ENCODE peak calls at places on chromosome 16, in nine cellular contexts. Z is stomach, F is sigmoid colon, I is GM12878, N is endothelial cell of umbilical vein, J is HCT116, M is breast epithelium, O is GM12891, A is transverse colon. R is an unnamed sample.

GRCh38 chr16:70683146-70683944 is 2.5 kb downstream of the MTSS2 start:
- DNase-seq in J (no peak), I (no peak), N (no peak), O (no peak), A (no peak), F (no peak), Z (no peak), M (no peak), R (no peak)

GRCh38 chr16:8254425-8254824 is 335.9 kb downstream of the TMEM114 start:
- DNase-seq in Z (no peak), F (no peak), O (no peak), M (no peak), I (no peak), J (no peak), A (no peak), N (no peak), R (no peak)

GRCh38 chr16:11251525-11252481 is 4.2 kb downstream of the SOCS1 start:
- DNase-seq in N (no peak), A (peak), Z (peak), M (no peak), I (no peak), O (no peak), F (no peak), J (no peak), R (no peak)

GRCh38 chr16:30335598-30336474 is 19.3 kb downstream of the CD2BP2 start:
- DNase-seq in A (peak), O (no peak), I (peak), Z (no peak), M (no peak), N (no peak), J (no peak), F (peak), R (no peak)

GRCh38 chr16:81616321-81617020 is 162.6 kb upstream of the PLCG2 start:
- DNase-seq in M (no peak), Z (peak), O (peak), F (peak), N (peak), J (no peak), I (peak), A (peak), R (no peak)

GRCh38 chr16:19824216-19824615 is 60.4 kb downstream of the GPRC5B start:
- DNase-seq in F (no peak), O (no peak), I (no peak), J (no peak), N (no peak), A (no peak), M (no peak), Z (no peak), R (no peak)

GRCh38 chr16:53094013-53094630 is 39.3 kb downstream of the CHD9 start:
- DNase-seq in I (peak), F (peak), Z (peak), A (peak), M (peak), N (peak), O (no peak), J (no peak), R (no peak)

GRCh38 chr16:57899771-57900661 is 70.9 kb downstream of the CNGB1 start:
- DNase-seq in M (peak), J (peak), I (no peak), N (peak), O (peak), Z (peak), F (peak), A (peak), R (peak)

GRCh38 chr16:12091569-12092346 is 115.2 kb downstream of the SNX29 start:
- DNase-seq in N (no peak), O (no peak), F (no peak), A (no peak), Z (no peak), J (no peak), M (peak), I (no peak), R (no peak)

GRCh38 chr16:75256871-75257343 is 5.5 kb upstream of the BCAR1 start:
- DNase-seq in M (no peak), N (peak), I (no peak), O (no peak), J (no peak), Z (peak), F (peak), A (peak), R (no peak)

GRCh38 chr16:35523991-35524390 is 2064.6 kb downstream of the TP53TG3F start:
- DNase-seq in N (no peak), F (no peak), Z (no peak), M (no peak), J (no peak), A (no peak), I (no peak), O (no peak), R (no peak)

GRCh38 chr16:71666264-71666663 is 40.3 kb downstream of the MARVELD3 start:
- DNase-seq in N (no peak), Z (no peak), O (no peak), F (no peak), M (no peak), I (no peak), J (no peak), A (no peak), R (no peak)

GRCh38 chr16:2339521-2340484 is 725 bp downstream of the ABCA3 start:
- DNase-seq in O (peak), J (no peak), A (peak), Z (peak), F (peak), I (no peak), M (no peak), N (peak), R (no peak)

GRCh38 chr16:54374136-54374535 is 87.5 kb upstream of the IRX3 start:
- DNase-seq in N (no peak), F (no peak), I (no peak), M (no peak), Z (no peak), O (no peak), J (no peak), A (no peak), R (no peak)

GRCh38 chr16:22123146-22123545 is 30.8 kb downstream of the VWA3A start:
- DNase-seq in A (no peak), J (peak), Z (no peak), F (no peak), I (no peak), N (no peak), M (no peak), O (no peak), R (no peak)

GRCh38 chr16:69833357-69833781 is 71.2 kb downstream of the WWP2 start:
- DNase-seq in J (no peak), N (peak), F (no peak), M (no peak), O (no peak), I (no peak), A (no peak), Z (no peak), R (no peak)

GRCh38 chr16:10538583-10538982 is 41.8 kb downstream of the EMP2 start:
- DNase-seq in F (no peak), N (no peak), J (no peak), A (no peak), O (no peak), M (no peak), Z (no peak), I (no peak), R (no peak)

GRCh38 chr16:24125199-24125598 is 130.9 kb upstream of the CACNG3 start:
- DNase-seq in N (no peak), Z (no peak), F (no peak), A (no peak), O (no peak), I (no peak), J (no peak), M (no peak), R (no peak)

GRCh38 chr16:26252598-26252997 is 560.8 kb downstream of the HS3ST4 start:
- DNase-seq in F (no peak), Z (no peak), M (no peak), N (no peak), O (no peak), J (no peak), I (no peak), A (no peak), R (no peak)

GRCh38 chr16:85984211-85984880 is 85.4 kb downstream of the IRF8 start:
- DNase-seq in Z (no peak), M (peak), O (no peak), I (no peak), N (no peak), A (peak), F (peak), J (no peak), R (no peak)

GRCh38 chr16:66265556-66266133 is 100.8 kb upstream of the CDH5 start:
- DNase-seq in I (no peak), J (no peak), A (no peak), N (no peak), M (no peak), O (no peak), Z (no peak), F (peak), R (no peak)

GRCh38 chr16:4677994-4678393 is 15.4 kb upstream of the NUDT16L1 start:
- DNase-seq in A (no peak), F (no peak), M (no peak), J (no peak), I (no peak), N (no peak), O (no peak), Z (no peak), R (no peak)

GRCh38 chr16:19375561-19376158 is 42.0 kb upstream of the TMC5 start:
- DNase-seq in J (peak), O (peak), Z (peak), N (peak), A (peak), I (peak), M (no peak), F (no peak), R (peak)

GRCh38 chr16:11014159-11014558 is 69.8 kb downstream of the CLEC16A start:
- DNase-seq in F (no peak), I (no peak), O (no peak), M (no peak), A (no peak), N (no peak), Z (no peak), J (no peak), R (no peak)

GRCh38 chr16:50390914-50391700 is 22.3 kb upstream of the BRD7 start:
- DNase-seq in M (no peak), F (no peak), N (no peak), O (no peak), J (no peak), A (no peak), I (no peak), Z (no peak), R (no peak)

GRCh38 chr16:77833906-77834599 is 45.7 kb downstream of the VAT1L start:
- DNase-seq in I (no peak), N (peak), O (no peak), A (no peak), J (no peak), F (no peak), M (no peak), Z (no peak), R (no peak)

GRCh38 chr16:13845232-13845631 is 74.7 kb upstream of the ERCC4 start:
- DNase-seq in O (no peak), Z (no peak), I (no peak), F (no peak), J (no peak), A (no peak), N (no peak), M (no peak), R (no peak)
- TF ChIP-seq POLR2AphosphoS5 in O (no peak), Z (no peak), I (no peak), F (no peak), J (no peak), A (no peak), N (no peak), M (no peak), R (no peak)

DNA sequence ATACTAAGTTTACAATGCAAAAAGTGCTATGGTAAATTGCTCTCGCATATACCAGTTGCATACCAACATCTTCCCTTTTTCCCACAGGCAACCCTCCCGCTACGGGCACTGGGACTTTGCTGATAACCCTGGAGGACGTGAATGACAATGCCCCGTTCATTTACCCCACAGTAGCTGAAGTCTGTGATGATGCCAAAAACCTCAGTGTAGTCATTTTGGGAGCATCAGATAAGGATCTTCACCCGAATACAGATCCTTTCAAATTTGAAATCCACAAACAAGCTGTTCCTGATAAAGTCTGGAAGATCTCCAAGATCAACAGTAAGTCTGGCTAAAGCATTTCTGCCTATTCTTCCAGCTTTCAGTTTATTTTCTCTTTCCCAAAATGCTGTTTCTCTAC is 27.9 kb upstream of the HSBP1 start:
- DNase-seq in F (no peak), N (peak), O (no peak), I (no peak), Z (no peak), J (no peak), A (no peak), M (no peak), R (no peak)
- TF ChIP-seq POLR2AphosphoS5 in F (no peak), N (no peak), O (no peak), I (no peak), Z (no peak), J (no peak), A (no peak), M (no peak), R (no peak)

DNA sequence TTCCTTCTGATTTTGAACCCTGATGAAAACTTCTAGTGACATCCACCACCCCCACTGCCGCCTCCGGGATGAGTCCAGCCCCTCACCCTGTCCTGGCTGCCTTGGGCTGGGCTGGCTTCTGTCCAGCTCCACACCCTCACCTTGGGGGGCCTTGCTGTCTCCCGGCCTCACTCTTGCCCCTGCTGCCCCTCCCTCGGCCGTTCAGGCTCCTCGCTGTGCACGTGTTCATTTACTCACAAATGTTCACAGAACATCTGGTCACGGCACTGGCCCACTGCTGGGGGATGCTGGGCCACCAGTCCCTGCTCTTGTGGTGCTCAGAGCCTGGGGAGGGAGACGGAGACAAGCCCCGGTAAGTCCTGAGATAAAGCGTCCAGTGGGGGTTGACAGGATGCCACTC is 40.6 kb downstream of the PRMT7 start:
- DNase-seq in N (no peak), M (no peak), A (no peak), I (no peak), F (no peak), J (no peak), Z (no peak), O (no peak), R (no peak)
- TF ChIP-seq POLR2AphosphoS5 in N (no peak), M (no peak), A (no peak), I (no peak), F (no peak), J (no peak), Z (no peak), O (no peak), R (no peak)

GRCh38 chr16:83908798-83909197 is 9.9 kb downstream of the MLYCD start:
- DNase-seq in M (no peak), A (no peak), F (peak), I (no peak), O (no peak), N (no peak), Z (no peak), J (no peak), R (no peak)
- TF ChIP-seq POLR2AphosphoS5 in M (no peak), A (no peak), F (no peak), I (no peak), O (no peak), N (no peak), Z (no peak), J (no peak), R (no peak)

R was measured in Panc1.